ENCODE peak calls at places on chromosomes 7 and 10, in four cellular contexts. A, P, F and D are unnamed samples.

GRCh38 chr10:46539596-46540411 is 16.7 kb downstream of the GPRIN2 start:
- DNase-seq in A (peak), P (no peak), F (peak), D (no peak)

GRCh38 chr10:89518876-89519842 is 16.2 kb downstream of the SLC16A12 start:
- DNase-seq in A (peak), P (no peak), F (no peak), D (no peak)

GRCh38 chr7:50317697-50318640 is 13.5 kb downstream of the IKZF1 start:
- DNase-seq in A (no peak), P (no peak), F (no peak), D (no peak)

GRCh38 chr7:132393789-132394261 is 182.4 kb downstream of the PLXNA4 start:
- DNase-seq in A (peak), P (no peak), F (no peak), D (no peak)

GRCh38 chr7:40232242-40232929 is 97.6 kb downstream of the SUGCT start:
- DNase-seq in A (peak), P (peak), F (no peak), D (peak)

GRCh38 chr10:31147220-31147608 is 115.5 kb upstream of the ZNF438 start:
- DNase-seq in A (peak), P (no peak), F (no peak), D (no peak)

GRCh38 chr7:24877790-24878311 is 102.1 kb downstream of the OSBPL3 start:
- DNase-seq in A (peak), P (peak), F (no peak), D (peak)

GRCh38 chr10:72240371-72240770 is 24.3 kb upstream of the ASCC1 start:
- DNase-seq in A (no peak), P (no peak), F (no peak), D (no peak)

GRCh38 chr10:70358446-70358845 is 24.0 kb downstream of the LRRC20 start:
- DNase-seq in A (no peak), P (no peak), F (no peak), D (no peak)

GRCh38 chr7:26593405-26593804 is 271.0 kb downstream of the SKAP2 start:
- DNase-seq in A (no peak), P (no peak), F (no peak), D (no peak)

GRCh38 chr7:136179829-136180721 is 202.9 kb upstream of the MTPN start:
- DNase-seq in A (no peak), P (no peak), F (no peak), D (no peak)

GRCh38 chr10:79098596-79099015 is 29.8 kb downstream of the ZMIZ1 start:
- DNase-seq in A (no peak), P (peak), F (no peak), D (peak)

GRCh38 chr7:123635551-123636359 is 19.9 kb upstream of the LMOD2 start:
- DNase-seq in A (peak), P (no peak), F (no peak), D (peak)

GRCh38 chr7:20158684-20159083 is 58.5 kb downstream of the MACC1 start:
- DNase-seq in A (peak), P (no peak), F (no peak), D (no peak)

GRCh38 chr10:24550680-24551079 is 173.0 kb downstream of the ARHGAP21 start:
- DNase-seq in A (no peak), P (no peak), F (no peak), D (no peak)

GRCh38 chr10:89710748-89711147 is 9.4 kb downstream of the KIF20B start:
- DNase-seq in A (peak), P (no peak), F (no peak), D (no peak)

GRCh38 chr7:94909023-94909466 is 1.7 kb downstream of the PPP1R9A start:
- DNase-seq in A (no peak), P (no peak), F (no peak), D (no peak)

GRCh38 chr10:6179078-6179477 is 23.7 kb upstream of the PFKFB3 start:
- DNase-seq in A (no peak), P (no peak), F (no peak), D (no peak)

GRCh38 chr10:11539191-11539868 is 72.1 kb downstream of the USP6NL start:
- DNase-seq in A (peak), P (no peak), F (no peak), D (no peak)

GRCh38 chr10:119687192-119688032 is 36.2 kb downstream of the BAG3 start:
- DNase-seq in A (peak), P (no peak), F (no peak), D (no peak)

GRCh38 chr7:134857958-134858357 is 78.5 kb downstream of the CALD1 start:
- DNase-seq in A (no peak), P (no peak), F (no peak), D (no peak)

GRCh38 chr10:35684625-35685024 is 42.5 kb upstream of the FZD8 start:
- DNase-seq in A (no peak), P (no peak), F (no peak), D (no peak)

GRCh38 chr7:101857358-101857794 is 40.0 kb downstream of the CUX1 start:
- DNase-seq in A (no peak), P (peak), F (no peak), D (peak)

GRCh38 chr10:15558136-15558535 is 161.6 kb downstream of the ITGA8 start:
- DNase-seq in A (peak), P (no peak), F (no peak), D (no peak)

GRCh38 chr10:100826983-100827818 is 81.8 kb downstream of the PAX2 start:
- DNase-seq in A (no peak), P (peak), F (no peak), D (peak)

GRCh38 chr10:86523348-86523747 is 1.8 kb upstream of the WAPL start:
- DNase-seq in A (peak), P (no peak), F (no peak), D (no peak)

GRCh38 chr7:121313793-121314676 is 14.8 kb upstream of the WNT16 start:
- DNase-seq in A (peak), P (no peak), F (no peak), D (peak)

GRCh38 chr10:99682752-99683151 is 23.4 kb downstream of the ENTPD7 start:
- DNase-seq in A (peak), P (no peak), F (no peak), D (no peak)

GRCh38 chr10:78727728-78728127 is 341.0 kb upstream of the ZMIZ1 start:
- DNase-seq in A (no peak), P (no peak), F (no peak), D (no peak)

GRCh38 chr7:140330128-140330527 is 68.2 kb downstream of the SLC37A3 start:
- DNase-seq in A (no peak), P (no peak), F (no peak), D (no peak)

GRCh38 chr10:86652361-86653202 is 1.8 kb upstream of the OPN4 start:
- DNase-seq in A (peak), P (no peak), F (peak), D (no peak)

GRCh38 chr7:128115821-128116723 is 84.8 kb upstream of the LRRC4 start:
- DNase-seq in A (no peak), P (no peak), F (no peak), D (no peak)

GRCh38 chr10:11162828-11163599 is 145.3 kb downstream of the CELF2 start:
- DNase-seq in A (peak), P (peak), F (no peak), D (peak)

GRCh38 chr10:111207525-111207924 is 130.7 kb downstream of the ADRA2A start:
- DNase-seq in A (no peak), P (no peak), F (no peak), D (no peak)

DNA sequence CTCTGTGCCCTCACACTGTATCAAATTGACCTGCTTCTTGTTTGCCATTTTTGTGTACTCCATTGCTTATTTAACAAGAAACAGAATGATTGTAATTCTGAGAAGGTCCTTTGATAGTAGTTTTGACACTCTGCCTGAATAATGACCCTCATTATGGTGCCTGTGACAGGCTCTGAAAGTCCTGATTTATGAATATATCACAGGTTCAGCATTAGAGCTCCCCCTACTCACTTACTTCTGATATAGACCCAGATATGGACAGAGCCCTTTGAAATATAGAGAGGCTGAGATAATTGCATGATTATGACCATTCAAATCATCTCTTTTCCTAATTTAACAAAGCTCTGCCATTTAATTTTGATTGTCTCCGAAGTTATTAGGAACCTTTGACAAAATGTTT is 465.3 kb downstream of the MDFIC start:
- DNase-seq in A (no peak), P (no peak), F (no peak), D (no peak)
- TF ChIP-seq CTCF in A (no peak), P (no peak), F (no peak), D (no peak)

DNA sequence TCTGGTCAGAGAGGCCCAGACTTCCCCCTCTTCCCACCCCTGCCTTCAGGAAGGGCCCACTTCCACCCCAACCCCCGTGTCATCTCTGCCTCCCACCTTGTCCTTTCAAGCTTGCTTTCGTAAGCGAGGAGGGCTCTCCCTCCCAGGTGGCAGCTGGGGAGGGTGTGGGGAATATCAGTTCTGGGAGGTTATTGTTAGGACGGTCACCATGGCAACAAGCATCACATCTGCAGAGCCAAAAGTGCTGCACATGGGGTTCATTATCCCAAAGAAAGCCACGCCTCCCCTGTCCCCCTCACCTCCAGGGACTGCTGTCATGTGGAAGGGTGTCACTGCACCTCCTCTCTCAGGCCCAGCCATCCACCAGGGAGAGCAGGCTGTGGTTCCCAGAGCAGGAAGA is 2.6 kb upstream of the CAMK2B start:
- DNase-seq in A (no peak), P (no peak), F (no peak), D (no peak)
- TF ChIP-seq CTCF in A (no peak), P (no peak), F (no peak), D (no peak)

GRCh38 chr7:1098243-1099153 is 10.6 kb downstream of the GPER1 start:
- DNase-seq in A (no peak), P (no peak), F (no peak), D (peak)
- TF ChIP-seq CTCF in A (no peak), P (no peak), F (no peak), D (no peak)

GRCh38 chr7:1144269-1144771 is 15.7 kb downstream of the ZFAND2A start:
- DNase-seq in A (peak), P (peak), F (no peak), D (peak)
- TF ChIP-seq CTCF in A (no peak), P (peak), F (no peak), D (peak)

DNA sequence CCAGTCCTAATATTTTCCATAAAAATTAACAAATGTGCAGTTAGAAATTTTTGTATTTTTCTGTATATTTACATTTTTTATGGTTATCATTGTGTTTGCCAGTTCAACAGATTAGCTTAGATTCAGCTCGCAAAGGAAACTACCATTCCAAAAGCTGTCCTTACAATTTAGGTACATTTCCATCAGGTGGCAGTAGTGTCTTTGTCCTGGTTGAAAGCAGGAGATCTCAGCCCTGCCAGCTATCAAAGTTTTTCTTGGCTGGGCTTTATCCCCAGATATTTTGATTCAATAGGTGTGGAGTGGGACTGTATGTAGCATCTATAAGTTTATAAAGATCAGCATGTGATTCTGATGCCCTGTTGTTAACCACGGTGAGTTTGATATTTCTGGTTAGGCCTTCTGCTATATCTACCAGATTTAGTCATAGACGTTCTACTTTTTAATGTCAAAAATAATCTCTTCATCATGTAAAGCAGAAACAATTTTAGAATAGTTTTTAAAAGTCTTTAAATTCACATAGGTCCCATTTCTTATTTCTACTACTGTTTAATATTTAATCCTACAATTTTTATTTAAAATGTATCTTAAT is 15.5 kb upstream of the ICA1 start:
- DNase-seq in A (no peak), P (no peak), F (no peak), D (peak)
- TF ChIP-seq CTCF in A (no peak), P (no peak), F (no peak), D (peak)

GRCh38 chr10:131788386-131788785 is 112.4 kb upstream of the PPP2R2D start:
- DNase-seq in A (no peak), P (no peak), F (no peak), D (no peak)

GRCh38 chr10:131786756-131787605 is 113.8 kb upstream of the PPP2R2D start:
- DNase-seq in A (peak), P (no peak), F (no peak), D (peak)

GRCh38 chr10:131787961-131788360 is 112.8 kb upstream of the PPP2R2D start:
- DNase-seq in A (no peak), P (no peak), F (no peak), D (no peak)

GRCh38 chr10:131790021-131790420 is 110.8 kb upstream of the PPP2R2D start:
- DNase-seq in A (no peak), P (no peak), F (no peak), D (no peak)

GRCh38 chr10:131789516-131789915 is 111.3 kb upstream of the PPP2R2D start:
- DNase-seq in A (no peak), P (no peak), F (no peak), D (no peak)
- TF ChIP-seq CTCF in A (no peak), P (no peak), F (no peak), D (no peak)